ENCODE peak calls at places on chromosomes 4 and X, in six cellular contexts. K is substantia nigra, F is NCI-H1436, Y is neural progenitor cell, P is T1000, X is left lung. R is an unnamed sample.

GRCh38 chr4:17762705-17763104 is 18.7 kb downstream of the FAM184B start:
- DNase-seq in F (no peak), P (no peak), Y (no peak), X (no peak), K (no peak), R (no peak)

GRCh38 chrX:15500497-15500966 is at the start of gene BMX:
- DNase-seq in X (peak), P (no peak), Y (no peak), F (no peak), K (no peak), R (no peak)

GRCh38 chr4:40255722-40256281 is 59.0 kb downstream of the RHOH start:
- DNase-seq in K (no peak), Y (no peak), F (no peak), X (no peak), P (peak), R (no peak)

GRCh38 chr4:54281060-54281781 is 52.1 kb downstream of the PDGFRA start:
- DNase-seq in Y (no peak), X (no peak), P (peak), K (no peak), F (no peak), R (no peak)

GRCh38 chr4:71713611-71714203 is 70.2 kb downstream of the GC start:
- DNase-seq in Y (peak), F (peak), X (no peak), K (no peak), P (no peak), R (no peak)

GRCh38 chr4:172776203-172776896 is 392.3 kb upstream of the GALNT7 start:
- DNase-seq in X (no peak), P (no peak), F (no peak), Y (no peak), K (no peak), R (no peak)

GRCh38 chrX:97267376-97267775 is 383.7 kb downstream of the RPA4 start:
- DNase-seq in K (no peak), X (no peak), F (no peak), P (no peak), Y (no peak), R (no peak)

GRCh38 chr4:182832352-182833120 is 84.7 kb downstream of the DCTD start:
- DNase-seq in F (no peak), P (no peak), Y (no peak), K (peak), X (no peak), R (no peak)

GRCh38 chr4:174763454-174764104 is 65.5 kb downstream of the GLRA3 start:
- DNase-seq in F (no peak), P (no peak), X (no peak), K (no peak), Y (no peak), R (no peak)

GRCh38 chr4:13984996-13985780 is 357.7 kb upstream of the BOD1L1 start:
- DNase-seq in X (no peak), K (no peak), P (no peak), F (no peak), Y (no peak), R (no peak)

GRCh38 chrX:43148305-43148704 is 370.3 kb upstream of the PPP1R2C start:
- DNase-seq in F (no peak), Y (no peak), X (no peak), P (no peak), K (no peak), R (no peak)

GRCh38 chrX:11450354-11450753 is 157.1 kb downstream of the AMELX start:
- DNase-seq in P (no peak), F (no peak), X (no peak), Y (no peak), K (no peak), R (no peak)

GRCh38 chr4:55175779-55176231 is 50.4 kb upstream of the KDR start:
- DNase-seq in F (no peak), Y (no peak), X (no peak), P (peak), K (no peak), R (no peak)

GRCh38 chr4:159046683-159047082 is 56.2 kb upstream of the RAPGEF2 start:
- DNase-seq in Y (no peak), X (no peak), K (no peak), P (no peak), F (no peak), R (no peak)

GRCh38 chr4:21948347-21949072 is at the start of gene KCNIP4:
- DNase-seq in P (peak), Y (peak), F (no peak), K (no peak), X (peak), R (peak)

GRCh38 chr4:82431026-82431745 is 796 bp downstream of the ENOPH1 start:
- DNase-seq in P (no peak), F (peak), X (peak), Y (no peak), K (no peak), R (no peak)

GRCh38 chrX:34849371-34849770 is 93.2 kb upstream of the FAM47B start:
- DNase-seq in P (no peak), K (no peak), Y (no peak), F (no peak), X (no peak), R (no peak)

GRCh38 chr4:174681723-174682300 is 147.2 kb downstream of the GLRA3 start:
- DNase-seq in F (no peak), X (no peak), P (no peak), K (no peak), Y (no peak), R (no peak)

GRCh38 chr4:140343303-140343702 is 30.1 kb upstream of the SCOC start:
- DNase-seq in K (no peak), Y (no peak), F (no peak), P (no peak), X (peak), R (no peak)

GRCh38 chrX:102580891-102581290 is 18.4 kb upstream of the ARMCX5 start:
- DNase-seq in P (no peak), K (no peak), F (no peak), Y (no peak), X (no peak), R (no peak)

GRCh38 chr4:163681208-163681821 is 186.8 kb downstream of the TMA16 start:
- DNase-seq in Y (peak), K (no peak), F (no peak), X (no peak), P (no peak), R (no peak)

GRCh38 chr4:18250564-18250963 is 229.0 kb upstream of the LCORL start:
- DNase-seq in Y (no peak), F (no peak), K (no peak), X (no peak), P (no peak), R (no peak)

GRCh38 chr4:828641-829271 is 2.8 kb upstream of the CPLX1 start:
- DNase-seq in Y (peak), F (no peak), K (no peak), X (peak), P (no peak), R (no peak)

GRCh38 chrX:107851215-107851614 is 25.5 kb downstream of the MID2 start:
- DNase-seq in X (no peak), F (no peak), Y (no peak), P (no peak), K (no peak), R (no peak)

GRCh38 chr4:114694770-114695169 is 96.2 kb downstream of the UGT8 start:
- DNase-seq in X (no peak), F (peak), K (no peak), P (no peak), Y (peak), R (peak)

R was measured in NCI-H1930.